ENCODE peak calls at places on chromosomes 3 and 15, in eight cellular contexts. G is AG09309, F is choroid plexus epithelial cell, D is WERI-Rb-1, L is body of pancreas, K is fibroblast of lung, I is MM.1S, S is transverse colon. C is an unnamed sample.

GRCh38 chr3:37129871-37130270 is 44.5 kb downstream of the LRRFIP2 start:
- DNase-seq in S (no peak), D (no peak), I (no peak), F (no peak), K (peak), L (no peak), G (no peak), C (no peak)

GRCh38 chr3:194977341-194977740 is 291.7 kb downstream of the FAM43A start:
- DNase-seq in F (no peak), G (no peak), S (no peak), K (no peak), L (no peak), D (no peak), I (no peak), C (no peak)

GRCh38 chr15:52733078-52733477 is 53.9 kb upstream of the ATOSA start:
- DNase-seq in K (peak), L (no peak), S (no peak), I (no peak), F (peak), G (peak), D (no peak), C (peak)

GRCh38 chr3:190709351-190709773 is 153.1 kb downstream of the GMNC start:
- DNase-seq in S (no peak), D (no peak), L (no peak), I (no peak), K (peak), G (peak), F (peak), C (no peak)

GRCh38 chr3:89467886-89468479 is 360.6 kb downstream of the EPHA3 start:
- DNase-seq in F (peak), L (no peak), I (no peak), K (no peak), G (no peak), S (no peak), D (no peak), C (no peak)

GRCh38 chr3:171838218-171838720 is 4.9 kb upstream of the TMEM212 start:
- DNase-seq in S (peak), G (no peak), D (no peak), I (no peak), L (peak), F (peak), K (peak), C (no peak)

GRCh38 chr3:50303038-50303815 is at the start of gene HYAL1:
- DNase-seq in D (peak), K (no peak), S (no peak), G (no peak), I (no peak), L (peak), F (no peak), C (no peak)

GRCh38 chr15:67335534-67336222 is 81.1 kb downstream of the IQCH start:
- DNase-seq in F (no peak), G (no peak), I (no peak), K (no peak), L (no peak), D (peak), S (no peak), C (no peak)

GRCh38 chr15:83164409-83165404 is 42.9 kb downstream of the HDGFL3 start:
- DNase-seq in S (no peak), G (no peak), F (peak), L (no peak), D (no peak), K (peak), I (no peak), C (no peak)

GRCh38 chr15:94910166-94910565 is 678.8 kb downstream of the MCTP2 start:
- DNase-seq in I (no peak), K (peak), L (no peak), S (no peak), D (no peak), F (peak), G (no peak), C (no peak)

GRCh38 chr3:120167488-120167887 is 73.2 kb upstream of the GSK3B start:
- DNase-seq in D (no peak), L (no peak), F (no peak), S (no peak), G (no peak), K (no peak), I (no peak), C (no peak)

GRCh38 chr3:107630779-107631178 is 108.0 kb downstream of the BBX start:
- DNase-seq in L (no peak), D (no peak), G (no peak), K (no peak), I (no peak), S (no peak), F (no peak), C (no peak)

GRCh38 chr3:51710631-51711351 is 3.9 kb downstream of the GRM2 start:
- DNase-seq in S (peak), G (no peak), L (peak), K (no peak), F (peak), I (no peak), D (peak), C (no peak)

GRCh38 chr3:187989458-187990153 is 164.4 kb upstream of the LPP start:
- DNase-seq in L (no peak), K (no peak), S (no peak), I (no peak), D (no peak), G (no peak), F (no peak), C (no peak)

GRCh38 chr3:39568508-39568907 is 101.0 kb downstream of the MOBP start:
- DNase-seq in S (no peak), K (no peak), L (no peak), F (no peak), I (no peak), G (no peak), D (no peak), C (no peak)

GRCh38 chr15:51076898-51077564 is 17.7 kb downstream of the TNFAIP8L3 start:
- DNase-seq in L (peak), S (peak), G (no peak), I (peak), K (peak), F (peak), D (no peak), C (no peak)

GRCh38 chr3:150319900-150320299 is 88.2 kb upstream of the TSC22D2 start:
- DNase-seq in G (peak), F (peak), I (no peak), L (no peak), D (peak), S (no peak), K (peak), C (peak)

GRCh38 chr3:13345284-13345683 is 74.8 kb downstream of the NUP210 start:
- DNase-seq in S (no peak), I (no peak), F (no peak), K (no peak), D (no peak), L (no peak), G (no peak), C (no peak)

GRCh38 chr3:13348100-13348499 is 72.0 kb downstream of the NUP210 start:
- DNase-seq in D (no peak), I (no peak), G (no peak), S (no peak), F (no peak), K (no peak), L (no peak), C (no peak)

GRCh38 chr3:13345772-13346171 is 74.3 kb downstream of the NUP210 start:
- DNase-seq in D (no peak), K (no peak), I (no peak), G (no peak), S (no peak), F (no peak), L (no peak), C (no peak)

GRCh38 chr3:13347390-13347966 is 72.6 kb downstream of the NUP210 start:
- DNase-seq in L (no peak), S (no peak), K (peak), D (no peak), I (no peak), G (no peak), F (peak), C (no peak)

DNA sequence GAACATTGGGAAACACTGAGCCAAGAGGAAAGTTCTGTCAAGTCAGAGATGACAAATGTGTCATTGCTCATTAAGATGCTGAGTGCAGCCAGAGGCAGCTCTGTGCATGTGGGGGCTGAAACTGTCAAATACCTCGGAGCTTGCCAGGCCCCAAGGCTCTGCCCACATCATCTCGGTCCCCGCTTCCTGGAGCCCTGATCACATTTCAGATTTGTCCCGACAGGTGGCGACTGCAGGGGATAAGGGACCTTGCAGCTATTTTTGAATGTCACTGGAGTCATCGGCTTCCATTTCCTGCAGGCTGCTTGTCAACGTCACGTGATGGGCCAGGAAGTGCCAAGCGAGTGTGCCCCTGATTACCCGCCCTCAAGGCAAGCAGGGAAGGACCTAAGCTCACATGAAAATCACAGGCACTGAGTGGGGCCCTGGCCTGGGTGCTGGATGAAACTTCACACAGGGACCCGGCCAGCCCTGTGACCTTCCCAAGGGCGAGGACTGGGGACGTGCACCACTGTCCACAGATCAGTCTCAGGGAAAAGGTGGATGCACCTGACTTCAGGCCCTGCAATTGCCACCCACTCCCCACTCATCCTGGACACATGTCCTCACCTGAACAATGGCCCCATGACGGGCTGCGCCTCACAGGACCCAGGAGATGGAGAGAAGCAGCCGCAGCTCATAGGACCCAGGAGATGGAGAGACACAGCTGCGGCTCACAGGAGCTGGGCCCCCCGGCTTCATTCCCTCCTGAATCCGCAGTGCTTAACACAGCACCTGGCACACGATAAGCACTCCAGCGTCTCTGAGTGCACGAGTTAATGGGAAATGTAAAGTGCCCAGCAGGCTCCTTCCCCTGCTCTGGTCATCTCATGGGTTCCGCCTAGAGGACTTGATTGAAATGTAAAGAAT is 73.4 kb downstream of the NUP210 start:
- DNase-seq in D (peak), G (no peak), F (no peak), K (no peak), L (peak), I (no peak), S (peak), C (no peak)
- TF ChIP-seq CTCF in D (peak), G (no peak), F (no peak), K (no peak), L (no peak), I (no peak), S (no peak), C (no peak)

GRCh38 chr3:23479026-23479425 is 275.9 kb downstream of the UBE2E2 start:
- DNase-seq in F (no peak), I (no peak), K (no peak), D (no peak), S (no peak), G (no peak), L (no peak), C (no peak)
- TF ChIP-seq CTCF in F (no peak), I (no peak), K (no peak), D (no peak), S (no peak), G (no peak), L (no peak), C (no peak)

DNA sequence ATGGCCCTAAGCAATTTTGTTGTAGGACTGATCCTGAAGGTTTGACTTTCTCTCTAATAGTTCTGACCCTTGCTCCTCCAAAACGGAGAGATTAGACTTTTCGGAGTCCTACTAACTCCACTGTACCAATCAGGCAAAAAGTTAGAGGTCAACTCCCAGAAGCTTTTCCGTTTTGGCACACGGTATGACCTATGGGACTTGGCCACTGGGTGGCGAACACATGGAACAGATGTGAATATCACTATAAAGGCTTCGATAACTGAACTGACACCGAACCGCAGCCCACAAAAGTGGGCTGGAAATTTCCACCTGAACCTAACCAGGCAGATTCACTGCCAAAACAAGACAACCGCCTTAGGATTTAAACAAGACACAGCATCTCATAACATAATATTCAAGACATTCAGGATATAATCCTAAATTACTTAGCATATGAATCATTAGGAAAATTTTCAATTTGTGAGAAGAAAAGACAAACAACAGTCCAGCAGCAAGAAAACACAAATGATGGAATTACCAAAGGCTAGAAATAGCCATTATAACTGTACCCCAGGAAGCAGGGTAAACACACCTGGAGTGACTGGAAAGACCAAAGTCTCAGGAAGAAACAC is 12.2 kb upstream of the TM2D3 start:
- DNase-seq in I (no peak), G (no peak), K (peak), S (no peak), D (peak), F (no peak), L (no peak), C (no peak)
- TF ChIP-seq CTCF in I (peak), G (peak), K (peak), S (no peak), D (peak), F (peak), L (no peak), C (peak)

GRCh38 chr3:113551821-113552220 is 19.5 kb downstream of the SIDT1 start:
- DNase-seq in L (no peak), I (no peak), D (no peak), K (no peak), G (no peak), S (no peak), F (no peak), C (no peak)

GRCh38 chr3:113557374-113557773 is 25.0 kb downstream of the SIDT1 start:
- DNase-seq in S (no peak), K (no peak), F (peak), D (no peak), G (no peak), I (no peak), L (no peak), C (no peak)

GRCh38 chr3:113556556-113557335 is 24.4 kb downstream of the SIDT1 start:
- DNase-seq in G (no peak), I (no peak), D (peak), L (no peak), F (no peak), S (peak), K (no peak), C (no peak)

GRCh38 chr3:113555138-113555537 is 22.8 kb downstream of the SIDT1 start:
- DNase-seq in K (no peak), L (no peak), S (no peak), F (no peak), I (no peak), D (no peak), G (no peak), C (no peak)

GRCh38 chr3:113552851-113553250 is 20.5 kb downstream of the SIDT1 start:
- DNase-seq in G (no peak), I (no peak), D (no peak), L (no peak), K (no peak), F (no peak), S (no peak), C (no peak)
- TF ChIP-seq CTCF in G (peak), I (peak), D (no peak), L (no peak), K (no peak), F (no peak), S (no peak), C (no peak)

GRCh38 chr3:121493431-121493830 is 52.4 kb downstream of the POLQ start:
- DNase-seq in S (no peak), F (peak), D (no peak), K (peak), G (no peak), I (no peak), L (no peak), C (no peak)
- TF ChIP-seq CTCF in S (no peak), F (peak), D (no peak), K (peak), G (peak), I (no peak), L (no peak), C (peak)

GRCh38 chr3:62667714-62668113 is 207.5 kb downstream of the CADPS start:
- DNase-seq in F (no peak), I (no peak), S (no peak), K (no peak), D (peak), G (no peak), L (no peak), C (no peak)
- TF ChIP-seq CTCF in F (no peak), I (peak), S (no peak), K (no peak), D (peak), G (no peak), L (no peak), C (no peak)

DNA sequence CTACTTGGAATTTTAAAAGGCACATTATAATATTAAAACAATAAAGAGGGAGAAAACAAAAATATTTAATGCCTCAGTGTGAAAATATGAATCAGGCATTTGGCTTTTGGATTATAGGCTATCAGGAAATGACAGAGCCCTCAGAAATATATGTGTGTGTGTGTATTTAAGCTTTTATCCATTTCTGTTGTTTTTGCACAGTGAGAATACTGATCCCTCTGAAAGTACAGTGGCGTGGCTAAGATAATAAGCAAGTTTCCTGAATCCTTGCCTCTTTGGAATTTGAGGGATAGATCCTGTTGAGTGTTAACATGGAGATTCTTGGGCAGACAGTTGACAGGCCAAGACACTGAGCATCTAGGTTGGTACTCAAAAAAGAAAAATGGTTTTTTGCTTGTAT is 234.8 kb upstream of the ZBTB20 start:
- DNase-seq in F (no peak), K (no peak), S (no peak), D (no peak), I (no peak), L (no peak), G (no peak), C (no peak)
- TF ChIP-seq CTCF in F (no peak), K (no peak), S (no peak), D (no peak), I (no peak), L (no peak), G (no peak), C (no peak)

DNA sequence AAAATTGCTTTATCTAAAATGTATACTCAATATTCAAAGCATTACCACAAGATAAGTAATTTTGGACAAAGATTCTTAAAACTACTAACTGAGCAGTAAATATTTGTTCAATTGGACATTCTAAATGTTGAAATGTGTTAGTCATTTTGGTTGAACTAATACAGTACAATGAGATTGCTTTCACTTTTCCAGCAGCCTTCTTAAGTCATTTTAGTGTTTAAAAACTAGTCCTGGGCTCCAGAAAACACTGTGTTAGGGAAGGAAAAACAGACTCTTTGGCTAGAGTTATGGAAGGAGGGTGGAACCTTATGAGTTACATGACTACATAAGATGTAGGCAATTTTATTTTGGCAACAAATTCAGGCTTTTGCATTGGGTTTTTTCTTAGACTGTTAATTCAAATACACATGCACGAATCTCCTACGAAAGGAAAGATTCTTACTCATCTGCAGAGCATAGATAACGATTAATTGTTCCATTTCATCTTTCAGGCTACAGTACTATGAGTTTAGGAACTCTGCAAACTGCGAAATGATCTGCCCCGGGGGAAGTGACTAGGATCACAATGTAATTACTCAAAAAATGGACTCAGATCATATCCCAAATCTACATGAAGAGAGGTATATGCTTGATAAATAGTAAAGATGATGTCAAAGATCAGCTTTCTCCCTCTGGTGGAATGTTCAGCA is 492.8 kb upstream of the MDFIC2 start:
- DNase-seq in I (no peak), L (no peak), G (no peak), S (no peak), D (no peak), K (peak), F (peak), C (no peak)
- TF ChIP-seq CTCF in I (no peak), L (no peak), G (no peak), S (no peak), D (no peak), K (no peak), F (peak), C (no peak)

GRCh38 chr3:128917291-128917690 is 37.9 kb downstream of the ACAD9 start:
- DNase-seq in D (no peak), L (no peak), S (no peak), F (peak), G (no peak), K (no peak), I (no peak), C (no peak)
- TF ChIP-seq CTCF in D (no peak), L (no peak), S (no peak), F (peak), G (no peak), K (no peak), I (no peak), C (no peak)

GRCh38 chr3:185347392-185347791 is 15.5 kb upstream of the MAP3K13 start:
- DNase-seq in L (no peak), D (no peak), F (no peak), G (no peak), K (no peak), S (no peak), I (no peak), C (no peak)
- TF ChIP-seq CTCF in L (no peak), D (no peak), F (no peak), G (no peak), K (no peak), S (no peak), I (no peak), C (no peak)

C was measured in AG09319.